ENCODE peak calls at places on chromosomes 2 and 18, in nine cellular contexts. Y is left ventricle myocardium inferior, J is neural progenitor cell, Z is foreskin fibroblast, T is astrocyte, A is cardiac muscle cell, D is HFFc6, N is upper lobe of left lung, I is left lung. G is an unnamed sample.

GRCh38 chr2:610465-610864 is 66.7 kb downstream of the TMEM18 start:
- DNase-seq in D (no peak), I (no peak), Y (no peak), T (no peak), A (no peak), N (peak), J (no peak), Z (no peak), G (no peak)

GRCh38 chr2:158671381-158672245 is 123.5 kb upstream of the DAPL1 start:
- DNase-seq in D (no peak), Y (no peak), N (no peak), I (no peak), J (no peak), A (no peak), Z (no peak), T (no peak), G (no peak)

GRCh38 chr2:20150110-20150706 is 74.7 kb downstream of the SDC1 start:
- DNase-seq in J (no peak), T (no peak), Z (no peak), D (no peak), Y (no peak), A (no peak), I (no peak), N (no peak), G (no peak)

GRCh38 chr2:160253440-160254296 is 53.6 kb upstream of the ITGB6 start:
- DNase-seq in N (no peak), Y (no peak), T (peak), A (no peak), D (no peak), Z (no peak), J (no peak), I (no peak), G (no peak)

GRCh38 chr2:43480874-43481273 is 115.0 kb downstream of the THADA start:
- DNase-seq in Z (no peak), Y (no peak), A (no peak), N (no peak), I (no peak), T (peak), D (no peak), J (no peak), G (no peak)

GRCh38 chr2:232809349-232810124 is 33.2 kb upstream of the KCNJ13 start:
- DNase-seq in J (no peak), N (no peak), T (no peak), I (no peak), D (no peak), Z (no peak), Y (peak), A (no peak), G (no peak)

GRCh38 chr18:38576349-38576748 is 1010.8 kb upstream of the CELF4 start:
- DNase-seq in I (no peak), A (no peak), J (no peak), D (no peak), Y (no peak), N (no peak), T (no peak), Z (no peak), G (no peak)

GRCh38 chr2:43083710-43084698 is 142.4 kb downstream of the ZFP36L2 start:
- DNase-seq in N (no peak), Y (peak), I (peak), J (peak), Z (peak), D (peak), T (peak), A (peak), G (no peak)

GRCh38 chr2:83650897-83651296 is 808.2 kb downstream of the SUCLG1 start:
- DNase-seq in T (peak), J (no peak), A (peak), N (no peak), Z (peak), D (no peak), I (no peak), Y (no peak), G (no peak)

DNA sequence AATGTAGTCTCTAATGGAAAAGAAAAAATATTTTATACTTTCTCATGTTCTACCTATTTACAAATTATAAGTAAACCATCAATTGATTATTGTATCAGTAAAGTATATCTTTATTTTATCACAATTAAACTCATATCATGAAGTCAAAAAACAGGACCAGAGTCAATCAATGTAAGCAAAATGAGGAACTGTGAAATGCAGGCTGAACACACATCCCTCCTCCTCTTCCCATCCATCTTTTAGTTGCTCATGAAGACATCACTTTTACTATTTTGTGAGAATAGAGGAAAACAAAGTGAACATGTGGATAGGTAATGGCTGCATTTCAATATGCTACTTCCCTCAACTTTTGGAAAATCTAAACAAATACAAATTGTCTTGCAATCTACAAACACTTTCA is 188.8 kb upstream of the PGAP1 start:
- DNase-seq in J (no peak), N (no peak), D (no peak), Z (no peak), T (no peak), A (no peak), Y (no peak), I (no peak), G (no peak)
- TF ChIP-seq CTCF in J (no peak), N (no peak), D (no peak), Z (no peak), T (no peak), A (no peak), Y (no peak), I (no peak), G (no peak)

DNA sequence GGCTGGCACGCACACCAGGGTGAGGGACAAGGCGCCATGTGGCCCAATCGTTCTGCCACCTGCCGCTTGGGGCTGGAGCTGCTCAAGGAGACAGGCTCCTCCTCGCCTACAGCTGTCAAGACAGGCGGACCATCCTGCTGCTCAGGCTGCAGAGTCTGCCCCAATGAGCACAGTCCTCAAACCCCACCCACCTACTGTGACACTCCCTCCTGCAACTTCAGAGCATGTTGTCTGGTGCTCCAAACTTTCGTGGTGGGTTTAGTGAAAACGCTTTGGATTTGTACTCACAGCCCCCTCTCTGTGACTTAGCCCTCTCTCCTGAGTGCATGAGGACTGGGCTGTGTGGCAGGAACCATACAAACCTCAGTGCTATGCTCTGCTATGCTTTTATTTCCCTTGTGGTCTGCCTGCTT is 23.2 kb upstream of the SLC35F6 start:
- DNase-seq in N (no peak), T (no peak), J (peak), Y (no peak), A (peak), I (no peak), Z (no peak), D (peak), G (no peak)
- TF ChIP-seq CTCF in N (no peak), T (no peak), J (no peak), Y (no peak), A (no peak), I (no peak), Z (no peak), D (peak), G (no peak)

GRCh38 chr2:182097571-182097970 is 111.9 kb downstream of the PPP1R1C start:
- DNase-seq in D (no peak), N (no peak), Y (no peak), T (no peak), J (no peak), Z (no peak), I (no peak), A (no peak), G (no peak)
- TF ChIP-seq CTCF in D (no peak), N (no peak), Y (no peak), T (no peak), J (no peak), Z (no peak), I (no peak), A (no peak), G (no peak)

DNA sequence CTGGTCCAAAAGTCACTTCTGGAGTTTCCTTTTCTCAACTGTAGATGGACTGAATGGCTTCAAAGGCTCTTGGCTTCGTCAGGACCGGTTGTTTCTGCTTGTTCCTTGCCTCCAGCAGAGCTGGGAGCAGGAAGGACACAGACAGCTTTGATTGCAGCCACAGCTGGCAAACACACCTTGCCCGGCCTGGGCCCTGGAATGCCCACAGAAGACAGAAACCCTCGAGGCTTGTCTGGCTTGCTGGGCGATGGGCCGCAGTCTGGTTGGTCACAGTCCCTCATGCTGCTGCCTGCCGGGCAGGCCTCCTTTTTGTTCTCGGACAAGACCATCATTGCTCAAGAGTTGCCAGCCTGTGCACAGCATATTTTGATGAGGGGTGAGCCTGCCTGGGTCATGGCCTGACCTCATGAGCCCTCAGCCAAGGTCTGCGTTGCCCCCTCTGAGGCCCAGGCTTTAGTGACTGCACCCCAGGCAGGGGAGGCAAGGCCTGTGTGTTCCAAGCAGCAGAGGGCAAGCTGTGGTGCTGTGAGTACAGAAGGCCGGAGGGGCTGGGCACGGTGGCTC is 37.8 kb downstream of the ATP6V1C2 start:
- DNase-seq in N (no peak), D (no peak), T (no peak), J (no peak), Z (no peak), I (peak), Y (no peak), A (no peak), G (no peak)
- TF ChIP-seq CTCF in N (no peak), D (no peak), T (no peak), J (no peak), Z (no peak), I (no peak), Y (no peak), A (no peak), G (no peak)